ENCODE peak calls at places on chromosomes 4 and X, in five cellular contexts. One of them, this sample, is unnamed.

GRCh38 chr4:92047209-92047877 is 256.4 kb upstream of the GRID2 start:
- DNase-seq in lower lobe of right lung: no peak
- DNase-seq in MM.1S: no peak
- DNase-seq in sigmoid colon: no peak
- DNase-seq in left ventricle myocardium inferior: no peak
- DNase-seq in this sample: peak; percentile 17

GRCh38 chr4:118281611-118282442 is 71.0 kb downstream of the PRSS12 start:
- DNase-seq in lower lobe of right lung: no peak
- DNase-seq in MM.1S: no peak
- DNase-seq in sigmoid colon: no peak
- DNase-seq in left ventricle myocardium inferior: no peak
- DNase-seq in this sample: no peak

GRCh38 chr4:95181446-95182306 is 367.1 kb downstream of the UNC5C start:
- DNase-seq in lower lobe of right lung: no peak
- DNase-seq in MM.1S: no peak
- DNase-seq in sigmoid colon: no peak
- DNase-seq in left ventricle myocardium inferior: no peak
- DNase-seq in this sample: no peak

GRCh38 chrX:11363069-11363594 is 69.9 kb downstream of the AMELX start:
- DNase-seq in lower lobe of right lung: no peak
- DNase-seq in MM.1S: peak; percentile 94
- DNase-seq in sigmoid colon: no peak
- DNase-seq in left ventricle myocardium inferior: no peak
- DNase-seq in this sample: no peak

GRCh38 chr4:94298725-94299252 is 43.8 kb downstream of the HPGDS start:
- DNase-seq in lower lobe of right lung: no peak
- DNase-seq in MM.1S: no peak
- DNase-seq in sigmoid colon: no peak
- DNase-seq in left ventricle myocardium inferior: no peak
- DNase-seq in this sample: peak; percentile 69

GRCh38 chrX:45719751-45720501 is 519.2 kb upstream of the DIPK2B start:
- DNase-seq in lower lobe of right lung: no peak
- DNase-seq in MM.1S: no peak
- DNase-seq in sigmoid colon: no peak
- DNase-seq in left ventricle myocardium inferior: no peak
- DNase-seq in this sample: peak; percentile 43

GRCh38 chr4:53240573-53240972 is 125.3 kb downstream of the SCFD2 start:
- DNase-seq in lower lobe of right lung: no peak
- DNase-seq in MM.1S: no peak
- DNase-seq in sigmoid colon: no peak
- DNase-seq in left ventricle myocardium inferior: no peak
- DNase-seq in this sample: no peak

GRCh38 chr4:166594326-166594946 is 639.9 kb downstream of the SPOCK3 start:
- DNase-seq in lower lobe of right lung: no peak
- DNase-seq in MM.1S: peak; percentile 57
- DNase-seq in sigmoid colon: no peak
- DNase-seq in left ventricle myocardium inferior: no peak
- DNase-seq in this sample: peak; percentile 49

GRCh38 chr4:78684196-78685079 is 91.7 kb upstream of the BMP2K start:
- DNase-seq in lower lobe of right lung: no peak
- DNase-seq in MM.1S: no peak
- DNase-seq in sigmoid colon: no peak
- DNase-seq in left ventricle myocardium inferior: no peak
- DNase-seq in this sample: no peak

GRCh38 chr4:7303561-7303960 is 111.2 kb downstream of the SORCS2 start:
- DNase-seq in lower lobe of right lung: no peak
- DNase-seq in MM.1S: no peak
- DNase-seq in sigmoid colon: no peak
- DNase-seq in left ventricle myocardium inferior: no peak
- DNase-seq in this sample: no peak

GRCh38 chr4:1656986-1657385 is 27.1 kb downstream of the FAM53A start:
- DNase-seq in lower lobe of right lung: no peak
- DNase-seq in MM.1S: no peak
- DNase-seq in sigmoid colon: no peak
- DNase-seq in left ventricle myocardium inferior: no peak
- DNase-seq in this sample: no peak

GRCh38 chr4:123708902-123709301 is 312.3 kb downstream of the SPRY1 start:
- DNase-seq in lower lobe of right lung: no peak
- DNase-seq in MM.1S: no peak
- DNase-seq in sigmoid colon: no peak
- DNase-seq in left ventricle myocardium inferior: no peak
- DNase-seq in this sample: no peak

GRCh38 chr4:72568959-72569718 is at the start of gene ADAMTS3:
- DNase-seq in lower lobe of right lung: peak; percentile 69
- DNase-seq in MM.1S: peak; percentile 60
- DNase-seq in sigmoid colon: peak; percentile 81
- DNase-seq in left ventricle myocardium inferior: peak; percentile 62
- DNase-seq in this sample: no peak

GRCh38 chr4:19857405-19857804 is 394.3 kb upstream of the SLIT2 start:
- DNase-seq in lower lobe of right lung: no peak
- DNase-seq in MM.1S: no peak
- DNase-seq in sigmoid colon: no peak
- DNase-seq in left ventricle myocardium inferior: no peak
- DNase-seq in this sample: no peak

GRCh38 chrX:31743004-31743403 is 671.2 kb upstream of the FTHL17 start:
- DNase-seq in lower lobe of right lung: no peak
- DNase-seq in MM.1S: peak; percentile 70
- DNase-seq in sigmoid colon: no peak
- DNase-seq in left ventricle myocardium inferior: no peak
- DNase-seq in this sample: no peak

GRCh38 chr4:59400334-59400733 is 1799.8 kb upstream of the ADGRL3 start:
- DNase-seq in lower lobe of right lung: no peak
- DNase-seq in MM.1S: no peak
- DNase-seq in sigmoid colon: no peak
- DNase-seq in left ventricle myocardium inferior: no peak
- DNase-seq in this sample: no peak

GRCh38 chr4:15201782-15202181 is 199.5 kb downstream of the CPEB2 start:
- DNase-seq in lower lobe of right lung: no peak
- DNase-seq in MM.1S: no peak
- DNase-seq in sigmoid colon: no peak
- DNase-seq in left ventricle myocardium inferior: no peak
- DNase-seq in this sample: no peak

GRCh38 chr4:186805020-186805820 is 81.6 kb upstream of the FAT1 start:
- DNase-seq in lower lobe of right lung: no peak
- DNase-seq in MM.1S: no peak
- DNase-seq in sigmoid colon: no peak
- DNase-seq in left ventricle myocardium inferior: no peak
- DNase-seq in this sample: no peak
- H3K4me1 ChIP-seq in lower lobe of right lung: no peaks in the 10 kb centered on the region
- H3K4me1 ChIP-seq in MM.1S: no peaks in the 10 kb centered on the region
- H3K4me1 ChIP-seq in sigmoid colon: peaks cover 5% of the 10 kb centered on the region
- H3K4me1 ChIP-seq in left ventricle myocardium inferior: no peaks in the 10 kb centered on the region
- H3K4me1 ChIP-seq in this sample: no peaks in the 10 kb centered on the region

GRCh38 chrX:88416965-88417364 is 330.1 kb upstream of the CPXCR1 start:
- DNase-seq in lower lobe of right lung: no peak
- DNase-seq in MM.1S: no peak
- DNase-seq in sigmoid colon: no peak
- DNase-seq in left ventricle myocardium inferior: no peak
- DNase-seq in this sample: no peak

GRCh38 chrX:88416002-88416401 is 331.0 kb upstream of the CPXCR1 start:
- DNase-seq in lower lobe of right lung: no peak
- DNase-seq in MM.1S: no peak
- DNase-seq in sigmoid colon: no peak
- DNase-seq in left ventricle myocardium inferior: no peak
- DNase-seq in this sample: no peak
- TF ChIP-seq CTCF in lower lobe of right lung: no peak
- TF ChIP-seq CTCF in MM.1S: no peak
- TF ChIP-seq CTCF in sigmoid colon: no peak
- TF ChIP-seq CTCF in left ventricle myocardium inferior: no peak
- TF ChIP-seq CTCF in this sample: no peak

GRCh38 chrX:63560601-63561218 is 209.6 kb upstream of the SPIN4 start:
- DNase-seq in lower lobe of right lung: peak; percentile 59
- DNase-seq in MM.1S: peak; percentile 75
- DNase-seq in sigmoid colon: peak; percentile 74
- DNase-seq in left ventricle myocardium inferior: peak; percentile 35
- DNase-seq in this sample: peak; percentile 22

GRCh38 chrX:63566856-63567255 is 215.7 kb upstream of the SPIN4 start:
- DNase-seq in lower lobe of right lung: no peak
- DNase-seq in MM.1S: no peak
- DNase-seq in sigmoid colon: no peak
- DNase-seq in left ventricle myocardium inferior: no peak
- DNase-seq in this sample: no peak

GRCh38 chrX:63561425-63561824 is 210.3 kb upstream of the SPIN4 start:
- DNase-seq in lower lobe of right lung: no peak
- DNase-seq in MM.1S: peak; percentile 6
- DNase-seq in sigmoid colon: no peak
- DNase-seq in left ventricle myocardium inferior: no peak
- DNase-seq in this sample: no peak
- H3K27ac ChIP-seq in lower lobe of right lung: peak overlapping the region; percentile 71
- H3K27ac ChIP-seq in MM.1S: no peak overlapping the region
- H3K27ac ChIP-seq in sigmoid colon: peak overlapping the region; percentile 74
- H3K27ac ChIP-seq in left ventricle myocardium inferior: peak overlapping the region; percentile 60
- H3K27ac ChIP-seq in this sample: no peak overlapping the region

GRCh38 chr4:137572163-137572562 is 39.9 kb upstream of the PCDH18 start:
- DNase-seq in lower lobe of right lung: no peak
- DNase-seq in MM.1S: no peak
- DNase-seq in sigmoid colon: no peak
- DNase-seq in left ventricle myocardium inferior: no peak
- DNase-seq in this sample: no peak
- H3K4me1 ChIP-seq in lower lobe of right lung: no peaks in the 10 kb centered on the region
- H3K4me1 ChIP-seq in MM.1S: no peaks in the 10 kb centered on the region
- H3K4me1 ChIP-seq in sigmoid colon: no peaks in the 10 kb centered on the region
- H3K4me1 ChIP-seq in left ventricle myocardium inferior: peaks cover 3% of the 10 kb centered on the region
- H3K4me1 ChIP-seq in this sample: no peaks in the 10 kb centered on the region

GRCh38 chr4:77193511-77194236 is 36.7 kb downstream of the CCNG2 start:
- DNase-seq in lower lobe of right lung: peak; percentile 86
- DNase-seq in MM.1S: peak; percentile 78
- DNase-seq in sigmoid colon: peak; percentile 66
- DNase-seq in left ventricle myocardium inferior: peak; percentile 46
- DNase-seq in this sample: no peak

GRCh38 chr4:77188498-77189187 is 31.6 kb downstream of the CCNG2 start:
- DNase-seq in lower lobe of right lung: no peak
- DNase-seq in MM.1S: no peak
- DNase-seq in sigmoid colon: no peak
- DNase-seq in left ventricle myocardium inferior: no peak
- DNase-seq in this sample: no peak

GRCh38 chr4:77193046-77193445 is 36.0 kb downstream of the CCNG2 start:
- DNase-seq in lower lobe of right lung: no peak
- DNase-seq in MM.1S: no peak
- DNase-seq in sigmoid colon: no peak
- DNase-seq in left ventricle myocardium inferior: no peak
- DNase-seq in this sample: no peak

GRCh38 chr4:77187231-77187630 is 30.2 kb downstream of the CCNG2 start:
- DNase-seq in lower lobe of right lung: no peak
- DNase-seq in MM.1S: no peak
- DNase-seq in sigmoid colon: no peak
- DNase-seq in left ventricle myocardium inferior: no peak
- DNase-seq in this sample: no peak

DNA sequence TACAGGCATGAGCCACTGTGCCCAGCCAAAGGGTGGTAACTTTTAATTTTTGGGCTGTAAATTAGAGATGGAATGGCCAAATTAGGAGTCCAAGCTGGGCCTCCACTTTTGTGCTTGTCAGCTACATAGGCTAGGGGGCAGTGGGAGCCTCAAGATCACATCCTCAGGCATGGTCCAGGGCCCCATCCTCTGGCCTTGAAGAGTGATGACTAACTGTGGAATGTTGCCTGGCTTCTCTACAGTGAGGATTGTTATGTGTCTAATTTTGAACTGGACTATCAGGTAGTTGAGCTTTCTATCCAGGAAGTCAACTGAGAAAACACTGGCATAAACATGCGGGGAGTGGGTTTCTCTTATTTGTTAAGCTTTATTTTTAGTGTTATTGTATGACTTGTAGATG is 33.0 kb downstream of the CCNG2 start:
- DNase-seq in lower lobe of right lung: no peak
- DNase-seq in MM.1S: no peak
- DNase-seq in sigmoid colon: no peak
- DNase-seq in left ventricle myocardium inferior: no peak
- DNase-seq in this sample: peak; percentile 72
- TF ChIP-seq CTCF in lower lobe of right lung: no peak
- TF ChIP-seq CTCF in MM.1S: no peak
- TF ChIP-seq CTCF in sigmoid colon: no peak
- TF ChIP-seq CTCF in left ventricle myocardium inferior: no peak
- TF ChIP-seq CTCF in this sample: peak; percentile 38

GRCh38 chrX:47878198-47878597 is 41.5 kb downstream of the ZNF81 start:
- DNase-seq in lower lobe of right lung: no peak
- DNase-seq in MM.1S: peak; percentile 52
- DNase-seq in sigmoid colon: no peak
- DNase-seq in left ventricle myocardium inferior: no peak
- DNase-seq in this sample: no peak

GRCh38 chrX:47879447-47879846 is 42.7 kb downstream of the ZNF81 start:
- DNase-seq in lower lobe of right lung: no peak
- DNase-seq in MM.1S: no peak
- DNase-seq in sigmoid colon: no peak
- DNase-seq in left ventricle myocardium inferior: no peak
- DNase-seq in this sample: no peak

GRCh38 chrX:47885501-47885900 is 48.8 kb downstream of the ZNF81 start:
- DNase-seq in lower lobe of right lung: no peak
- DNase-seq in MM.1S: no peak
- DNase-seq in sigmoid colon: no peak
- DNase-seq in left ventricle myocardium inferior: no peak
- DNase-seq in this sample: no peak

GRCh38 chrX:47877327-47877726 is 40.6 kb downstream of the ZNF81 start:
- DNase-seq in lower lobe of right lung: no peak
- DNase-seq in MM.1S: peak; percentile 86
- DNase-seq in sigmoid colon: no peak
- DNase-seq in left ventricle myocardium inferior: no peak
- DNase-seq in this sample: no peak

DNA sequence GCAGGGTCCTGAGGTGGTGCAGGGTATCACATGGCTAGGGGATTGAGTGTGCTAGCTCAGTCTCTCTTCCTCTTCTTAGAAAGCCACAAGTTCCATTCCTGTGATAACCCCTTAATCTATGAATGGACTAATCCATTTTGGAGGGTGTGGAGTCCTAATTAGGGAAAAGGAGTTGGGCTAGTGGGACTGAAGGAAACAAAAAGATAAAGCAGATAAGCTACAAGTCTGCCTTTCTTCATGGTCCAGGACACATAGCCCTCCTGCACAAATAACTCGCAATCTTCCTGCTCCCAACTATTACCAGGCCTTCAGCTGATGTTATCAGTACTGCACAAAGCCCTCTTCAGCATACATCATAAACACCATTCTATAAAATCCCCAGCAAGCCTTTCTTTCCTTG is 44.2 kb downstream of the ZNF81 start:
- DNase-seq in lower lobe of right lung: no peak
- DNase-seq in MM.1S: no peak
- DNase-seq in sigmoid colon: no peak
- DNase-seq in left ventricle myocardium inferior: no peak
- DNase-seq in this sample: no peak
- H3K27ac ChIP-seq in lower lobe of right lung: no peak overlapping the region
- H3K27ac ChIP-seq in MM.1S: no peak overlapping the region
- H3K27ac ChIP-seq in sigmoid colon: no peak overlapping the region
- H3K27ac ChIP-seq in left ventricle myocardium inferior: no peak overlapping the region
- H3K27ac ChIP-seq in this sample: no peak overlapping the region

DNA sequence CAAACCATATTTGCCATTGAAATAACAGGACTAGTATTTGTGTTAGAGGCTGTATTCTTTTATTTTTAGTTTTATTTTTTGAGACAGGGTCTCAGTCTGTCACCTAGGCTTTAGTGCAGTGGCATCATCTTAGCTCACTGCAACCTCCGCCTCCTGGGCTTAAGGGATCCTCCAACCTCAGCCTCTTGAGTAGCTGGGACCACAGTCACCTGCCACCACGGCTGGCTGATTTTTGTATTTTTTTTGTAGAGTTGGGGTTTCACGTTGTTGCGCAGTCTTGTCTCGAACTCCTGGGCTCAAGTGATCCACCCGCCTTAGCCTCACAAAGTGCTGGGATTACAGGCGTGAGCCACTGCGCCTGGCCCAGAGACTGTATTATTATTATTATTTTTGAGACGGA is 15.3 kb downstream of the TMEM131L start:
- DNase-seq in lower lobe of right lung: no peak
- DNase-seq in MM.1S: no peak
- DNase-seq in sigmoid colon: no peak
- DNase-seq in left ventricle myocardium inferior: no peak
- DNase-seq in this sample: no peak
- H3K4me1 ChIP-seq in lower lobe of right lung: peaks cover 23% of the 10 kb centered on the region
- H3K4me1 ChIP-seq in MM.1S: no peaks in the 10 kb centered on the region
- H3K4me1 ChIP-seq in sigmoid colon: peaks cover 49% of the 10 kb centered on the region
- H3K4me1 ChIP-seq in left ventricle myocardium inferior: peaks cover 63% of the 10 kb centered on the region
- H3K4me1 ChIP-seq in this sample: peaks cover 17% of the 10 kb centered on the region

This sample was measured in foreskin keratinocyte.